ENCODE peak calls at places on chromosome 21, in five cellular contexts. One of them, this sample, is unnamed.

GRCh38 chr21:37886120-37886519 is 30.1 kb downstream of the KCNJ6 start:
- DNase-seq in prostate gland: no peak
- DNase-seq in GOT3: no peak
- DNase-seq in kidney: no peak
- DNase-seq in fibroblast of mammary gland: no peak
- DNase-seq in this sample: no peak

GRCh38 chr21:33207471-33208149 is 22.1 kb upstream of the IFNAR2 start:
- DNase-seq in GOT3: no peak
- DNase-seq in fibroblast of mammary gland: no peak
- DNase-seq in prostate gland: no peak
- DNase-seq in kidney: no peak
- DNase-seq in this sample: no peak

GRCh38 chr21:17438642-17439041 is 74.2 kb upstream of the CXADR start:
- DNase-seq in prostate gland: no peak
- DNase-seq in kidney: no peak
- DNase-seq in fibroblast of mammary gland: no peak
- DNase-seq in GOT3: no peak
- DNase-seq in this sample: no peak

GRCh38 chr21:17597680-17598079 is 15.0 kb downstream of the BTG3 start:
- DNase-seq in GOT3: no peak
- DNase-seq in fibroblast of mammary gland: no peak
- DNase-seq in kidney: no peak
- DNase-seq in prostate gland: no peak
- DNase-seq in this sample: no peak

GRCh38 chr21:44729336-44730027 is 18.1 kb upstream of the TSPEAR start:
- DNase-seq in prostate gland: no peak
- DNase-seq in GOT3: no peak
- DNase-seq in kidney: no peak
- DNase-seq in fibroblast of mammary gland: no peak
- DNase-seq in this sample: no peak

GRCh38 chr21:43696214-43696613 is 22.7 kb upstream of the PDXK start:
- DNase-seq in GOT3: no peak
- DNase-seq in prostate gland: no peak
- DNase-seq in fibroblast of mammary gland: no peak
- DNase-seq in kidney: peak
- DNase-seq in this sample: no peak

GRCh38 chr21:31408306-31409088 is 64.4 kb upstream of the TIAM1 start:
- DNase-seq in kidney: no peak
- DNase-seq in prostate gland: no peak
- DNase-seq in GOT3: no peak
- DNase-seq in fibroblast of mammary gland: no peak
- DNase-seq in this sample: no peak

GRCh38 chr21:43283136-43283924 is 114.5 kb downstream of the CRYAA start:
- DNase-seq in fibroblast of mammary gland: no peak
- DNase-seq in GOT3: no peak
- DNase-seq in kidney: peak
- DNase-seq in prostate gland: no peak
- DNase-seq in this sample: no peak

GRCh38 chr21:36004441-36004840 is 55.9 kb downstream of the SETD4 start:
- DNase-seq in kidney: no peak
- DNase-seq in GOT3: no peak
- DNase-seq in fibroblast of mammary gland: peak
- DNase-seq in prostate gland: no peak
- DNase-seq in this sample: no peak

GRCh38 chr21:36716387-36716786 is 17.5 kb downstream of the SIM2 start:
- DNase-seq in fibroblast of mammary gland: no peak
- DNase-seq in prostate gland: no peak
- DNase-seq in kidney: no peak
- DNase-seq in GOT3: no peak
- DNase-seq in this sample: no peak

GRCh38 chr21:46158666-46159300 is 3.4 kb upstream of the FTCD start:
- DNase-seq in prostate gland: no peak
- DNase-seq in kidney: peak
- DNase-seq in fibroblast of mammary gland: no peak
- DNase-seq in GOT3: no peak
- DNase-seq in this sample: no peak

GRCh38 chr21:39381009-39381408 is 32.1 kb upstream of the HMGN1 start:
- DNase-seq in GOT3: no peak
- DNase-seq in kidney: no peak
- DNase-seq in prostate gland: no peak
- DNase-seq in fibroblast of mammary gland: no peak
- DNase-seq in this sample: no peak

GRCh38 chr21:15293251-15293650 is 228.5 kb upstream of the NRIP1 start:
- DNase-seq in GOT3: no peak
- DNase-seq in prostate gland: no peak
- DNase-seq in kidney: no peak
- DNase-seq in fibroblast of mammary gland: peak
- DNase-seq in this sample: peak

GRCh38 chr21:21463456-21463855 is 465.2 kb downstream of the NCAM2 start:
- DNase-seq in kidney: no peak
- DNase-seq in fibroblast of mammary gland: no peak
- DNase-seq in prostate gland: no peak
- DNase-seq in GOT3: no peak
- DNase-seq in this sample: peak

GRCh38 chr21:26115346-26115745 is 55.2 kb downstream of the APP start:
- DNase-seq in prostate gland: no peak
- DNase-seq in GOT3: no peak
- DNase-seq in fibroblast of mammary gland: no peak
- DNase-seq in kidney: no peak
- DNase-seq in this sample: peak

GRCh38 chr21:40120944-40121575 is 253.8 kb downstream of the PCP4 start:
- DNase-seq in GOT3: no peak
- DNase-seq in kidney: no peak
- DNase-seq in prostate gland: no peak
- DNase-seq in fibroblast of mammary gland: peak
- DNase-seq in this sample: no peak